ENCODE peak calls at places on chromosome 3, in four cellular contexts. F is brain microvascular endothelial cell, H is Peyer's patch, P is AG04450. K is an unnamed sample.

GRCh38 chr3:161531930-161532329 is 35.3 kb downstream of the OTOL1 start:
- DNase-seq in F (no peak), H (no peak), P (no peak), K (no peak)

GRCh38 chr3:196867155-196867506 is 589 bp upstream of the SENP5 start:
- DNase-seq in F (no peak), H (no peak), P (no peak), K (no peak)

GRCh38 chr3:25856902-25857518 is 67.1 kb downstream of the OXSM start:
- DNase-seq in F (peak), H (no peak), P (peak), K (peak)

GRCh38 chr3:59388555-59389280 is 338.9 kb upstream of the CFAP20DC start:
- DNase-seq in F (no peak), H (no peak), P (no peak), K (no peak)

GRCh38 chr3:181105636-181106035 is 116.1 kb upstream of the DNAJC19 start:
- DNase-seq in F (no peak), H (no peak), P (no peak), K (no peak)

GRCh38 chr3:71944482-71944881 is 159.5 kb upstream of the PROK2 start:
- DNase-seq in F (no peak), H (no peak), P (no peak), K (no peak)

GRCh38 chr3:113211370-113212154 is at the start of gene BOC:
- DNase-seq in F (no peak), H (no peak), P (no peak), K (no peak)

GRCh38 chr3:155676252-155676981 is 68.5 kb downstream of the PLCH1 start:
- DNase-seq in F (peak), H (no peak), P (no peak), K (no peak)

GRCh38 chr3:159867372-159867771 is 121.3 kb upstream of the IL12A start:
- DNase-seq in F (no peak), H (no peak), P (no peak), K (no peak)

GRCh38 chr3:114179575-114179974 is 723 bp upstream of the DRD3 start:
- DNase-seq in F (peak), H (no peak), P (peak), K (no peak)

GRCh38 chr3:55723653-55724406 is 236.7 kb upstream of the WNT5A start:
- DNase-seq in F (no peak), H (no peak), P (no peak), K (no peak)

GRCh38 chr3:46496745-46497555 is 826 bp upstream of the RTP3 start:
- DNase-seq in F (no peak), H (peak), P (no peak), K (peak)

GRCh38 chr3:192907784-192908183 is 9.9 kb downstream of the MB21D2 start:
- DNase-seq in F (no peak), H (no peak), P (no peak), K (no peak)

GRCh38 chr3:139534444-139534812 is 5.1 kb downstream of the RBP1 start:
- DNase-seq in F (peak), H (no peak), P (peak), K (no peak)

GRCh38 chr3:181880339-181880738 is 168.6 kb downstream of the SOX2 start:
- DNase-seq in F (no peak), H (no peak), P (no peak), K (no peak)

GRCh38 chr3:17585561-17586325 is 156.7 kb downstream of the TBC1D5 start:
- DNase-seq in F (no peak), H (no peak), P (no peak), K (no peak)
- H3K27ac ChIP-seq in F (no peak), H (no peak), P (no peak), K (no peak)

DNA sequence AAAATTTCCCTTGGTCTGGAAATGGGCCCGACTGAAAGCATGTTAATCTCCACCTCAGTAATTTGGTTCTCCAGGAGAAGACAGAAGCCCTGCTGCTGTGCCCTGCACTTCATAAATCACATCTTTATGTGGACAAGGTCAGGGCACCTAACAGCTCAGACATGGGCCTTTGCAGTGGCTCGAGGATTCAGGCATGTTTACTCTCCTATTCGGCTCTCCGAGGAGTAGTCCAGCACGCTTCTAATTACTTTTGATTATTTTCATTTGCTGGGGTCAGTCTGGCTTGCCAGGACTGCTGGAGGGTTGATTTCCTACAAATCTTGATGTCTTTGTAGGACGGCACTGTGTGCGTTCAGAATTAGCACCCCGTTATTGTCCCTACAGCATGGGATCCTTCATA is 511.2 kb downstream of the MECOM start:
- DNase-seq in F (no peak), H (no peak), P (no peak), K (no peak)
- H3K27ac ChIP-seq in F (no peak), H (no peak), P (no peak), K (no peak)

DNA sequence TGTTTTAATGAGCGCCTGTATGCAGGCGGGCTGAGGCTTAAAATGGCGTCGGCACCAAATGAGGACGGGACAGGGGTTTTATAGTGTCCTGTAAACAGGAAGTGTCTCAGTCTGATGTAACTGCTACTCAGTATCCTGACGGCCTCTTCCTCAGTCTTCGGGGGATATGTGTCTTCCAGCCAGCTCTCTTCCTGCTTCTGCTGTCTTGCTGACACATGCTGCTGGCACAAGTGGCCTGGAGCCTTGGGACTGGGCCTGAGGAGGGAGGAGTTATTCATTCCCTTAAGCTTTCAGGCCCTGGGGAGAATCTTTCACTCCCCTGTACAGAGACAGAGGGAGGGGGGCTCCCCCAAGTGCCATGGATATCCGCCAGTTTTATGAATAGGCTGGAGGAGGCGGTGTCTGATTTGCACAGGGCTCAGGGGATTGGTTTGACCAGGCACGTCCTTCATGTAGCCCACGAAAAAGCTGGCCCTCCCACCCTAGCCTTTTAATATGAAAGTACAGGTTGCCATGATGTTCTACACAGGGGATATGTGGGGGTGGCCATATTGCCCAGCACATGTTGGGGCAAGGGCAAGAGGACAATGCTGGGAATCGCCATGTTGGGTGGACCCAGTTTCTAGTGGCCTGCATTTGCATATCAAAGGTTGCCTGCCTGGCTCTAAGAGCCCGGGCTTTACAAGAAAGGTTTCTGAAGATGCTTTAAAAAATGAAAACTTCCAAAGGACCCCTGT is 19.9 kb downstream of the NDUFB4 start:
- DNase-seq in F (peak), H (no peak), P (no peak), K (no peak)
- H3K27ac ChIP-seq in F (no peak), H (no peak), P (no peak), K (no peak)

DNA sequence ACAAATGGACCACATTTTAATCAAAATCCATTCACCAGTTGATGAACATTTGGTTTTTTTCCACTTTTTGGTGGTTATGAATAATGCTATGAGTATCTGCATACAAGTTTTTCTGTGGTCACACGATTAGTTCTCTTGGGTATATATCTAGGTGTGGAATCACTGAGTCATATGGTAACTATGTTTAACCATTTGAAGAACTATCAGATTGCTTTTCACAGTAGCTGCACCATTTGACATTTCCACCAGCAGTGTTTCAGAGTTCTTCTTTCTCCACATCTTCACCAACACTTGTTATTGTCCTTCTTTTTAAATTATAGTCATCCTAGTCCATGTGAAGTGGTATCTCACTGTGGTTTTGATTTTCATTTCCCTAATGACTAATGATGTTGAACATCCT is 33.3 kb upstream of the ATG7 start:
- DNase-seq in F (peak), H (no peak), P (peak), K (no peak)
- H3K27ac ChIP-seq in F (peak), H (no peak), P (peak), K (no peak)

GRCh38 chr3:35044185-35044584 is 595.1 kb upstream of the ARPP21 start:
- DNase-seq in F (no peak), H (no peak), P (no peak), K (no peak)

GRCh38 chr3:35043040-35043439 is 596.3 kb upstream of the ARPP21 start:
- DNase-seq in F (no peak), H (no peak), P (no peak), K (no peak)

GRCh38 chr3:35045106-35045505 is 594.2 kb upstream of the ARPP21 start:
- DNase-seq in F (no peak), H (no peak), P (no peak), K (no peak)

GRCh38 chr3:35042210-35042960 is 596.9 kb upstream of the ARPP21 start:
- DNase-seq in F (no peak), H (no peak), P (no peak), K (no peak)
- H3K27ac ChIP-seq in F (no peak), H (no peak), P (no peak), K (no peak)

GRCh38 chr3:177056927-177057326 is 140.4 kb downstream of the TBL1XR1 start:
- DNase-seq in F (no peak), H (no peak), P (no peak), K (no peak)

GRCh38 chr3:177053107-177053506 is 144.2 kb downstream of the TBL1XR1 start:
- DNase-seq in F (no peak), H (no peak), P (no peak), K (no peak)

GRCh38 chr3:177055557-177056290 is 141.6 kb downstream of the TBL1XR1 start:
- DNase-seq in F (no peak), H (no peak), P (no peak), K (no peak)

GRCh38 chr3:177050466-177051237 is 146.6 kb downstream of the TBL1XR1 start:
- DNase-seq in F (peak), H (no peak), P (peak), K (peak)

DNA sequence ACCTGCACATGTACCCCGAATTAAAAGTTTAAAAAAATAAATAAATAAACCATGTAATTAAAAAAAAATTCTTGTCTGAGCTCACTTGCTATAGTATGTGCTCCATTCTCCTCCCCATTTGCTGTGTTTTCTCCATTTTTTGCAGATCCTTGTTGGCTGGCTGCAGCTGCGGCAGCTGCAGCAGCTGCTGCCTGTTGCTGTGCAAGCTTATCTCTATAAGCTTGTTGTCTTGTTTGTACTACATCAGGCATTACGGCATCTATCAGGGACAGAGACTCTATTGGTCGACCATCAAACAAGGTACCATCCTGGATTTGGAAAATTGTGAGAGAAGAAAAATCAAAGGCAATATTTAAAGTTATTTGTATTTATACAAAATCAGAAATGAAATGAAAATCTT is 145.9 kb downstream of the TBL1XR1 start:
- DNase-seq in F (no peak), H (no peak), P (no peak), K (no peak)
- H3K27ac ChIP-seq in F (no peak), H (no peak), P (no peak), K (no peak)

GRCh38 chr3:178479446-178479845 is 56.8 kb upstream of the KCNMB2 start:
- DNase-seq in F (no peak), H (no peak), P (no peak), K (no peak)
- H3K27ac ChIP-seq in F (no peak), H (no peak), P (no peak), K (no peak)

GRCh38 chr3:187367561-187368103 is 553 bp upstream of the RTP4 start:
- DNase-seq in F (no peak), H (no peak), P (no peak), K (peak)
- H3K27ac ChIP-seq in F (no peak), H (peak), P (no peak), K (peak)

GRCh38 chr3:179416681-179417080 is 34.6 kb downstream of the GNB4 start:
- DNase-seq in F (no peak), H (no peak), P (no peak), K (no peak)

GRCh38 chr3:179418610-179419009 is 32.7 kb downstream of the GNB4 start:
- DNase-seq in F (no peak), H (no peak), P (no peak), K (no peak)

GRCh38 chr3:179425075-179425474 is 26.2 kb downstream of the GNB4 start:
- DNase-seq in F (no peak), H (no peak), P (no peak), K (no peak)

DNA sequence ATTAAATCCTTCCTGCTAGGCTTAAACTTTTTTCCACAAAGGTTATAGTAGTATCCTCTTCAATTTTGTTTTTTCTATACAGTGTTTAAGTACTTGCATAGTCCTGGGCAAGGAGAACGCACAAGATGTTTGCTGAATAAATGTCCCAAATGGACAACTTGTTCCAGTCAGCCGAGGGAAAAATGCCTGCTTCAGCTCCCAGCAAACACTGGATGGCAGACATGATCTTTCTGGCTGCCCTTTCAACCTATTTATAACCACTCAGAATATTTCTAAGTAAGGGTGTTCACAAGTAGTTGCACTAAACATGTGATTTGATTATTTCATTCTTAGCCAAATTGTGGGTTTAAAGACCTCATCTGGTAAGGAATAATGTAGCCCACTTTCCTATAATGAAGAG is 29.8 kb downstream of the GNB4 start:
- DNase-seq in F (peak), H (no peak), P (peak), K (no peak)
- H3K27ac ChIP-seq in F (no peak), H (no peak), P (no peak), K (no peak)